ENCODE peak calls at places on chromosomes 16 and 17, in six cellular contexts. A is suprapubic skin, N is AG10803, Q is thoracic aorta, Y is GM13976, G is Kasumi-1. R is an unnamed sample.

GRCh38 chr16:66467611-66468010 is 40.5 kb downstream of the BEAN1 start:
- DNase-seq in A (no peak), N (no peak), Q (no peak), Y (no peak), G (no peak), R (no peak)

GRCh38 chr17:28796062-28796461 is 46.5 kb downstream of the FAM222B start:
- DNase-seq in A (no peak), N (no peak), Q (no peak), Y (no peak), G (no peak), R (no peak)

GRCh38 chr17:49691086-49691676 is 13.3 kb upstream of the SPOP start:
- DNase-seq in A (peak; percentile 29), N (no peak), Q (peak; percentile 63), Y (no peak), G (no peak), R (peak; percentile 81)

GRCh38 chr17:74631468-74632195 is 8.1 kb upstream of the CD300E start:
- DNase-seq in A (no peak), N (peak; percentile 41), Q (no peak), Y (peak; percentile 60), G (peak; percentile 100), R (peak; percentile 22)

GRCh38 chr16:23729503-23730424 is 16.7 kb upstream of the ERN2 start:
- DNase-seq in A (no peak), N (peak; percentile 36), Q (no peak), Y (no peak), G (peak; percentile 0), R (no peak)

GRCh38 chr16:15880434-15880833 is 8.0 kb downstream of the CEP20 start:
- DNase-seq in A (no peak), N (no peak), Q (no peak), Y (no peak), G (no peak), R (no peak)

GRCh38 chr17:66982011-66982508 is 17.6 kb downstream of the CACNG4 start:
- DNase-seq in A (no peak), N (peak; percentile 43), Q (no peak), Y (no peak), G (no peak), R (no peak)

GRCh38 chr17:82593590-82594087 is 54.6 kb downstream of the WDR45B start:
- DNase-seq in A (peak; percentile 75), N (no peak), Q (no peak), Y (no peak), G (no peak), R (no peak)

GRCh38 chr17:39097159-39097519 is 54.3 kb downstream of the PLXDC1 start:
- DNase-seq in A (no peak), N (no peak), Q (no peak), Y (no peak), G (no peak), R (no peak)

GRCh38 chr16:53220585-53220984 is 165.8 kb downstream of the CHD9 start:
- DNase-seq in A (no peak), N (peak; percentile 45), Q (no peak), Y (no peak), G (peak; percentile 25), R (no peak)

GRCh38 chr17:42456223-42457106 is 2.2 kb upstream of the ATP6V0A1 start:
- DNase-seq in A (no peak), N (peak; percentile 85), Q (no peak), Y (peak; percentile 54), G (peak; percentile 96), R (no peak)

GRCh38 chr17:80026359-80027042 is 9.2 kb downstream of the TBC1D16 start:
- DNase-seq in A (no peak), N (no peak), Q (no peak), Y (no peak), G (no peak), R (peak; percentile 76)

GRCh38 chr16:88610080-88610479 is 28.3 kb upstream of the IL17C start:
- DNase-seq in A (no peak), N (no peak), Q (no peak), Y (no peak), G (no peak), R (no peak)

GRCh38 chr16:31344712-31345111 is 10.3 kb upstream of the ITGAX start:
- DNase-seq in A (peak; percentile 61), N (no peak), Q (no peak), Y (peak; percentile 65), G (no peak), R (peak; percentile 35)

GRCh38 chr17:77846531-77847085 is 111.9 kb upstream of the TNRC6C start:
- DNase-seq in A (no peak), N (no peak), Q (no peak), Y (no peak), G (peak; percentile 58), R (no peak)

GRCh38 chr17:31424944-31425582 is 33.6 kb downstream of the RAB11FIP4 start:
- DNase-seq in A (no peak), N (peak; percentile 7), Q (no peak), Y (no peak), G (no peak), R (no peak)

GRCh38 chr17:1872976-1873375 is 43.2 kb downstream of the RPA1 start:
- DNase-seq in A (no peak), N (no peak), Q (no peak), Y (peak; percentile 53), G (no peak), R (no peak)

GRCh38 chr16:68539704-68540370 is 746 bp downstream of the ZFP90 start:
- DNase-seq in A (no peak), N (peak; percentile 18), Q (no peak), Y (peak; percentile 41), G (peak; percentile 25), R (no peak)

GRCh38 chr17:78140169-78141051 is 5.8 kb upstream of the C17orf99 start:
- DNase-seq in A (peak; percentile 98), N (peak; percentile 53), Q (peak; percentile 48), Y (peak; percentile 98), G (peak; percentile 99), R (peak; percentile 81)

GRCh38 chr17:63622571-63623390 is 564 bp downstream of the MAP3K3 start:
- DNase-seq in A (peak; percentile 90), N (peak; percentile 52), Q (peak; percentile 32), Y (peak; percentile 80), G (peak; percentile 86), R (peak; percentile 86)

GRCh38 chr16:75105306-75106061 is 11.1 kb downstream of the LDHD start:
- DNase-seq in A (peak; percentile 77), N (peak; percentile 23), Q (no peak), Y (peak; percentile 29), G (peak; percentile 85), R (no peak)

GRCh38 chr17:30380106-30380420 is 1.3 kb downstream of the CPD start:
- DNase-seq in A (no peak), N (no peak), Q (no peak), Y (peak; percentile 51), G (no peak), R (no peak)

GRCh38 chr17:2634361-2634960 is 41.0 kb downstream of the PAFAH1B1 start:
- DNase-seq in A (no peak), N (peak; percentile 23), Q (no peak), Y (no peak), G (no peak), R (no peak)

GRCh38 chr17:3015890-3016289 is 47.5 kb downstream of the OR1D5 start:
- DNase-seq in A (no peak), N (peak; percentile 19), Q (no peak), Y (no peak), G (no peak), R (no peak)

GRCh38 chr16:69326172-69326873 is 4.1 kb downstream of the PDF start:
- DNase-seq in A (no peak), N (no peak), Q (no peak), Y (no peak), G (no peak), R (no peak)